ENCODE peak calls at places on chromosomes 11 and 22, in seven cellular contexts. G, Z, P, I, S, T and F are unnamed samples.

GRCh38 chr11:115848614-115849013 is 344.4 kb upstream of the CADM1 start:
- DNase-seq in T (no peak), S (no peak), G (no peak), Z (no peak), P (no peak), I (no peak), F (no peak)

GRCh38 chr11:93741882-93742226 is 382 bp downstream of the C11orf54 start:
- DNase-seq in S (no peak), P (no peak), T (no peak), Z (peak; percentile 64), I (peak; percentile 30), G (no peak), F (no peak)

GRCh38 chr11:128686745-128687177 is 7.1 kb upstream of the FLI1 start:
- DNase-seq in T (no peak), Z (peak; percentile 74), S (peak; percentile 58), P (peak; percentile 55), I (peak; percentile 53), G (no peak), F (no peak)

GRCh38 chr22:39367040-39367439 is 17.2 kb downstream of the SYNGR1 start:
- DNase-seq in S (no peak), G (no peak), P (no peak), T (no peak), Z (no peak), I (no peak), F (no peak)

GRCh38 chr22:22156716-22157499 is 87.7 kb upstream of the VPREB1 start:
- DNase-seq in T (peak; percentile 33), G (peak; percentile 51), P (peak; percentile 79), I (peak; percentile 65), Z (peak; percentile 71), S (peak; percentile 68), F (peak; percentile 52)

GRCh38 chr22:31350410-31350863 is 4.3 kb upstream of the PATZ1 start:
- DNase-seq in P (no peak), S (peak; percentile 31), T (no peak), G (peak; percentile 9), Z (no peak), I (peak; percentile 71), F (peak; percentile 53)

GRCh38 chr11:118437736-118438125 is 1.4 kb downstream of the KMT2A start:
- DNase-seq in S (no peak), I (no peak), Z (peak; percentile 61), P (peak; percentile 37), T (no peak), G (no peak), F (peak; percentile 67)

GRCh38 chr11:57375490-57375889 is 5.5 kb downstream of the PRG3 start:
- DNase-seq in S (no peak), T (no peak), G (no peak), I (no peak), P (peak; percentile 32), Z (no peak), F (no peak)

GRCh38 chr11:47106839-47107520 is 69.7 kb downstream of the ARFGAP2 start:
- DNase-seq in I (peak; percentile 90), T (no peak), S (no peak), P (no peak), Z (no peak), G (no peak), F (peak; percentile 45)

GRCh38 chr11:62508336-62509058 is 38.1 kb downstream of the AHNAK start:
- DNase-seq in I (peak; percentile 47), S (peak; percentile 89), T (no peak), Z (peak; percentile 98), G (peak; percentile 72), P (no peak), F (no peak)

GRCh38 chr11:131495417-131495816 is 125.0 kb downstream of the NTM start:
- DNase-seq in T (no peak), Z (no peak), P (no peak), S (no peak), I (no peak), G (no peak), F (no peak)

GRCh38 chr11:18706330-18707243 is 8.0 kb downstream of the TMEM86A start:
- DNase-seq in T (no peak), G (no peak), I (peak; percentile 23), S (peak; percentile 30), P (peak; percentile 73), Z (no peak), F (peak; percentile 75)

GRCh38 chr11:75162954-75163353 is 12.0 kb downstream of the SLCO2B1 start:
- DNase-seq in Z (no peak), T (no peak), G (no peak), P (no peak), S (no peak), I (no peak), F (no peak)

GRCh38 chr11:46294365-46295309 is 17.2 kb downstream of the CREB3L1 start:
- DNase-seq in G (peak; percentile 95), S (peak; percentile 100), I (no peak), T (peak; percentile 82), Z (peak; percentile 94), P (no peak), F (no peak)

GRCh38 chr11:134052395-134052987 is 16.4 kb upstream of the JAM3 start:
- DNase-seq in I (no peak), G (no peak), S (no peak), Z (peak; percentile 35), P (no peak), T (no peak), F (no peak)

GRCh38 chr11:11992257-11992690 is 16.2 kb downstream of the DKK3 start:
- DNase-seq in Z (peak; percentile 98), I (no peak), T (no peak), G (peak; percentile 81), P (no peak), S (peak; percentile 75), F (no peak)

GRCh38 chr11:122763108-122763507 is 75.2 kb upstream of the CRTAM start:
- DNase-seq in T (no peak), Z (no peak), S (no peak), G (no peak), P (no peak), I (no peak), F (no peak)

GRCh38 chr11:5394091-5394490 is 10.5 kb downstream of the OR51M1 start:
- DNase-seq in Z (no peak), I (no peak), T (no peak), P (no peak), G (no peak), S (no peak), F (no peak)

GRCh38 chr11:117795726-117796455 is 1.1 kb downstream of the DSCAML1 start:
- DNase-seq in G (no peak), T (no peak), P (no peak), S (no peak), I (no peak), Z (no peak), F (no peak)

GRCh38 chr11:63802637-63803414 is 10.4 kb upstream of the SPINDOC start:
- DNase-seq in G (peak; percentile 46), P (no peak), Z (peak; percentile 93), S (peak; percentile 55), T (no peak), I (no peak), F (no peak)

GRCh38 chr11:119460582-119460981 is 37.6 kb upstream of the THY1 start:
- DNase-seq in T (peak; percentile 95), S (peak; percentile 70), I (no peak), G (peak; percentile 20), Z (no peak), P (no peak), F (no peak)

GRCh38 chr22:40855960-40856512 is 403 bp downstream of the ST13 start:
- DNase-seq in G (no peak), I (peak; percentile 4), S (peak; percentile 35), T (no peak), Z (peak; percentile 68), P (peak; percentile 15), F (peak; percentile 0)

GRCh38 chr11:31437742-31438435 is 68.2 kb downstream of the DNAJC24 start:
- DNase-seq in G (peak; percentile 4), T (peak; percentile 37), Z (no peak), S (peak; percentile 74), I (no peak), P (no peak), F (no peak)

GRCh38 chr11:75337195-75337654 is 14.2 kb downstream of the ARRB1 start:
- DNase-seq in G (peak; percentile 77), I (no peak), P (no peak), T (no peak), S (peak; percentile 77), Z (peak; percentile 90), F (no peak)

GRCh38 chr11:86575927-86576326 is 96.5 kb downstream of the ME3 start:
- DNase-seq in Z (no peak), P (no peak), G (no peak), I (no peak), S (no peak), T (no peak), F (no peak)

GRCh38 chr11:67644042-67644441 is 4.5 kb upstream of the TBX10 start:
- DNase-seq in T (no peak), I (no peak), S (peak; percentile 13), Z (peak; percentile 53), P (peak; percentile 34), G (no peak), F (no peak)

GRCh38 chr11:80515097-80515496 is 1074.3 kb upstream of the TENM4 start:
- DNase-seq in T (no peak), S (no peak), G (no peak), P (no peak), I (no peak), Z (no peak), F (no peak)